ENCODE peak calls at places on chromosomes 5 and 9, in seven cellular contexts. One of them, this sample, is unnamed.

GRCh38 chr5:39604491-39604890 is 179.7 kb upstream of the DAB2 start:
- DNase-seq in spleen: no peak
- DNase-seq in K562: no peak
- DNase-seq in prostate gland: no peak
- DNase-seq in breast epithelium: no peak
- DNase-seq in stomach: no peak
- DNase-seq in GM12878: no peak
- DNase-seq in this sample: no peak

GRCh38 chr9:113519401-113520108 is 56.0 kb downstream of the RGS3 start:
- DNase-seq in prostate gland: no peak
- DNase-seq in stomach: no peak
- DNase-seq in GM12878: no peak
- DNase-seq in spleen: no peak
- DNase-seq in K562: no peak
- DNase-seq in breast epithelium: no peak
- DNase-seq in this sample: no peak

GRCh38 chr5:172115541-172115982 is 72.5 kb downstream of the STK10 start:
- DNase-seq in spleen: peak
- DNase-seq in prostate gland: no peak
- DNase-seq in breast epithelium: no peak
- DNase-seq in K562: no peak
- DNase-seq in stomach: no peak
- DNase-seq in GM12878: no peak
- DNase-seq in this sample: no peak

GRCh38 chr9:133889498-133890301 is 102.4 kb downstream of the VAV2 start:
- DNase-seq in K562: no peak
- DNase-seq in breast epithelium: no peak
- DNase-seq in GM12878: no peak
- DNase-seq in spleen: no peak
- DNase-seq in prostate gland: no peak
- DNase-seq in stomach: no peak
- DNase-seq in this sample: no peak

GRCh38 chr9:126508171-126508591 is 105.5 kb upstream of the LMX1B start:
- DNase-seq in K562: no peak
- DNase-seq in breast epithelium: no peak
- DNase-seq in GM12878: no peak
- DNase-seq in stomach: no peak
- DNase-seq in prostate gland: no peak
- DNase-seq in spleen: peak
- DNase-seq in this sample: no peak

GRCh38 chr5:74143724-74144330 is 496.7 kb downstream of the ENC1 start:
- DNase-seq in prostate gland: no peak
- DNase-seq in GM12878: no peak
- DNase-seq in spleen: no peak
- DNase-seq in breast epithelium: no peak
- DNase-seq in K562: peak
- DNase-seq in stomach: no peak
- DNase-seq in this sample: no peak

GRCh38 chr5:12467799-12468198 is 563.6 kb upstream of the CTNND2 start:
- DNase-seq in breast epithelium: no peak
- DNase-seq in stomach: no peak
- DNase-seq in GM12878: no peak
- DNase-seq in spleen: peak
- DNase-seq in K562: no peak
- DNase-seq in prostate gland: no peak
- DNase-seq in this sample: no peak

GRCh38 chr5:145943674-145944121 is 7.3 kb downstream of the SH3RF2 start:
- DNase-seq in K562: peak
- DNase-seq in prostate gland: no peak
- DNase-seq in breast epithelium: peak
- DNase-seq in spleen: no peak
- DNase-seq in stomach: peak
- DNase-seq in GM12878: no peak
- DNase-seq in this sample: no peak

GRCh38 chr9:137105814-137106661 is 8.5 kb downstream of the DPP7 start:
- DNase-seq in GM12878: no peak
- DNase-seq in spleen: no peak
- DNase-seq in K562: no peak
- DNase-seq in prostate gland: no peak
- DNase-seq in breast epithelium: no peak
- DNase-seq in stomach: no peak
- DNase-seq in this sample: no peak

GRCh38 chr5:98770158-98770910 is 3.1 kb upstream of the RGMB start:
- DNase-seq in spleen: peak
- DNase-seq in breast epithelium: peak
- DNase-seq in prostate gland: peak
- DNase-seq in stomach: peak
- DNase-seq in GM12878: no peak
- DNase-seq in K562: no peak
- DNase-seq in this sample: no peak

GRCh38 chr5:172450861-172451695 is 3.2 kb downstream of the SH3PXD2B start:
- DNase-seq in GM12878: no peak
- DNase-seq in stomach: no peak
- DNase-seq in breast epithelium: no peak
- DNase-seq in prostate gland: no peak
- DNase-seq in K562: peak
- DNase-seq in spleen: peak
- DNase-seq in this sample: no peak

GRCh38 chr9:127505396-127506116 is 54.2 kb downstream of the LRSAM1 start:
- DNase-seq in breast epithelium: no peak
- DNase-seq in GM12878: no peak
- DNase-seq in stomach: no peak
- DNase-seq in spleen: no peak
- DNase-seq in K562: peak
- DNase-seq in prostate gland: no peak
- DNase-seq in this sample: no peak

DNA sequence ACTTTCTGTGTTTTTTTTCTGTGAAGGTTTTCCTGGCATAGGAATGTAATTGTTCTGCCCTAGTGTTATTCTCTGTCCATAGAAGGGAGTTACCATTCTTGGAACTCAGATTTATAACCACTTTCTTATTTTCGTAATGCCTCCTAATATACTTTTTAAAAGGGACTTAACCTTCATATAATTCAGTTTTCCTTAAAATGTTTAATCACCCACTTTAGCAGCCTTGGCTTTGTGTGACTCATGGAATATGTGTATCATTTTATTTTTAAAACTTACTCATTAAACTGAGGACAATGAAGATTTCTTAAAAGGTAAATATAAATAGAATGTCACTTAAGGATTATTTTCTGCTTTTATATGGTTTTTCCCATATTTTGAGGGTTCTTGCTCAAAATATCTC is 50.0 kb downstream of the RAI14 start:
- DNase-seq in spleen: no peak
- DNase-seq in K562: no peak
- DNase-seq in stomach: no peak
- DNase-seq in GM12878: no peak
- DNase-seq in breast epithelium: no peak
- DNase-seq in prostate gland: no peak
- DNase-seq in this sample: no peak
- TF ChIP-seq POLR2AphosphoS5 in spleen: no peak
- TF ChIP-seq POLR2AphosphoS5 in K562: no peak
- TF ChIP-seq POLR2AphosphoS5 in stomach: no peak
- TF ChIP-seq POLR2AphosphoS5 in GM12878: no peak
- TF ChIP-seq POLR2AphosphoS5 in breast epithelium: no peak
- TF ChIP-seq POLR2AphosphoS5 in prostate gland: no peak
- TF ChIP-seq POLR2AphosphoS5 in this sample: no peak

DNA sequence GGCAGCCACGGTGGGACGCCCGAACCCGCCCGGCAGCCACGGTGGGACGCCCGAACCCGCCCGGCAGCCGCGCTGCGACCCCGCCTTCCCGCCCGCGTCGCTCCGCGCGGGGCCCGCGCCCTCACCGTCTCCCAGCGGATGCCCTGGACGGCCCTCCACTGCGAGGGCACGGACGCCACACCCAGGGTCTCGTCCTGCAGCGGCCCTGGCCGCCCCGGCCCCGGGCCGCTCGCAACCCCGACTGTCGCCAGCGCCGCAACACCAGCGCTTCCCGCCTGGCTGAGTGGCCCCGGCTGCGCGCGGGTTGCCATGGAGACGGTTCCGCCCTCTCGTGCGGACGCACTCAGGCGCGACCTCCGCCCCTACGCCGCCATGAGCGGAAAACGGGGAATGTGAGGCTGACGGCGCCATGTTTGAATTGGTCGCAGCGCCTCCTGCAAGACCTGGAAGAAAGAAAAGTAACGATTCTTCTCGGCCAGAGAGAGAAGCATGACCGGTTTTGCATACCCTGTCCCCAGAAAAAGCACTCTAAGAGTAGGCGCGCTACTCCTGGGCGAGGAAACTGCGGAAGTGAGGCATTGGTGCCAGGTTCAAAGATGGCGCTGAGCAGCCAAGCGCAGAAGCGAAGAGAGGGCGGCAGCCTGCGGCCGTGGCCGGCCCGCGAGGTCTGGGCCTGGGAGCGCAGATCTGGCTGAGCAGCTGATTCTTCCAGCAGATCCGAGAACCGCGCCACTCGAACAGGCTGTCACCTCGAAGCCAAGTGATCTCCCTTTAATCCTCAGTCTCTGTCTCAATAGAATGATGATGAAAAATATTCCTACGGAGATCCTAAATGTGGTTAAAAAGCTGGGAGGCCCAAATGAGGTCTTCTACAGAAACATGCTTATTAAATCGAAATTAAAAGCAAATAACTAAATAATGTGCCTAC is at the start of gene DYNC2I2:
- DNase-seq in GM12878: peak
- DNase-seq in spleen: peak
- DNase-seq in stomach: peak
- DNase-seq in K562: peak
- DNase-seq in breast epithelium: peak
- DNase-seq in prostate gland: peak
- DNase-seq in this sample: peak
- TF ChIP-seq POLR2A in GM12878: peak
- TF ChIP-seq POLR2A in spleen: no peak
- TF ChIP-seq POLR2A in stomach: no peak
- TF ChIP-seq POLR2A in K562: peak
- TF ChIP-seq POLR2A in breast epithelium: peak
- TF ChIP-seq POLR2A in prostate gland: peak
- TF ChIP-seq POLR2A in this sample: no peak

DNA sequence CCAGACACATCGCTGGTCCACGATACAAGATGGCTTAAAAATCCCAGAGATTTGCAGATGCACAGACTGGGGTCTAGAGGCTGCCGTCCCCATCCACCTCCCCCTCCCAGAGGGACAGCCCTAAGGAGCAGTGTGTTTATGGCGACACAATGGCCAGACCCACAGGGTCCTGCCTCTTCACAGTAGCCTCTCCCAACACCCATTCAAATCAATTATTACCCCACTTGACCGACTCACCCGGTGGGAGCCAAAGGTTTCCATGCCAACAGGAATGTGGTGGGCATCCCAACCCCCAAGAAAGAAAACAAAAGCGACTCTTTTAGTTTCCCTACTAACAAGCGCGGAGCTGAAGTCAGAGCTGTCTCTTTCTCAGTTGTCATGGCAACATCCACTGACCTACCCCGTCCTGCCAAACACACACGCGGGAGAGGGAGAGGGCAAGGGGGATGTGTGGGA is 209.0 kb downstream of the TTLL11 start:
- DNase-seq in spleen: no peak
- DNase-seq in prostate gland: no peak
- DNase-seq in stomach: no peak
- DNase-seq in K562: no peak
- DNase-seq in GM12878: no peak
- DNase-seq in breast epithelium: no peak
- DNase-seq in this sample: no peak
- TF ChIP-seq POLR2AphosphoS5 in spleen: no peak
- TF ChIP-seq POLR2AphosphoS5 in prostate gland: no peak
- TF ChIP-seq POLR2AphosphoS5 in stomach: no peak
- TF ChIP-seq POLR2AphosphoS5 in K562: no peak
- TF ChIP-seq POLR2AphosphoS5 in GM12878: no peak
- TF ChIP-seq POLR2AphosphoS5 in breast epithelium: no peak
- TF ChIP-seq POLR2AphosphoS5 in this sample: no peak

GRCh38 chr9:92325269-92325990 is at the start of the genes CENPP and NOL8:
- DNase-seq in stomach: peak
- DNase-seq in prostate gland: peak
- DNase-seq in K562: peak
- DNase-seq in GM12878: peak
- DNase-seq in spleen: peak
- DNase-seq in breast epithelium: peak
- DNase-seq in this sample: peak
- TF ChIP-seq POLR2A in stomach: no peak
- TF ChIP-seq POLR2A in prostate gland: peak
- TF ChIP-seq POLR2A in K562: peak
- TF ChIP-seq POLR2A in GM12878: peak
- TF ChIP-seq POLR2A in spleen: no peak
- TF ChIP-seq POLR2A in breast epithelium: peak
- TF ChIP-seq POLR2A in this sample: no peak

GRCh38 chr9:86102626-86103025 is 3.3 kb upstream of the GOLM1 start:
- DNase-seq in breast epithelium: no peak
- DNase-seq in K562: no peak
- DNase-seq in stomach: no peak
- DNase-seq in spleen: no peak
- DNase-seq in prostate gland: no peak
- DNase-seq in GM12878: no peak
- DNase-seq in this sample: no peak

GRCh38 chr9:86096382-86096781 is 3.0 kb downstream of the GOLM1 start:
- DNase-seq in prostate gland: no peak
- DNase-seq in K562: no peak
- DNase-seq in stomach: no peak
- DNase-seq in breast epithelium: no peak
- DNase-seq in spleen: no peak
- DNase-seq in GM12878: no peak
- DNase-seq in this sample: no peak

GRCh38 chr9:86099695-86100364 is 472 bp upstream of the GOLM1 start:
- DNase-seq in stomach: peak
- DNase-seq in breast epithelium: peak
- DNase-seq in prostate gland: peak
- DNase-seq in spleen: no peak
- DNase-seq in K562: no peak
- DNase-seq in GM12878: no peak
- DNase-seq in this sample: no peak

GRCh38 chr9:86097510-86098224 is 1.7 kb downstream of the GOLM1 start:
- DNase-seq in prostate gland: no peak
- DNase-seq in K562: no peak
- DNase-seq in stomach: no peak
- DNase-seq in breast epithelium: no peak
- DNase-seq in spleen: no peak
- DNase-seq in GM12878: no peak
- DNase-seq in this sample: no peak

GRCh38 chr9:86098793-86099694 is at the start of gene GOLM1:
- DNase-seq in breast epithelium: no peak
- DNase-seq in spleen: peak
- DNase-seq in stomach: peak
- DNase-seq in K562: peak
- DNase-seq in GM12878: no peak
- DNase-seq in prostate gland: peak
- DNase-seq in this sample: no peak
- TF ChIP-seq POLR2AphosphoS5 in breast epithelium: no peak
- TF ChIP-seq POLR2AphosphoS5 in spleen: no peak
- TF ChIP-seq POLR2AphosphoS5 in stomach: no peak
- TF ChIP-seq POLR2AphosphoS5 in K562: no peak
- TF ChIP-seq POLR2AphosphoS5 in GM12878: no peak
- TF ChIP-seq POLR2AphosphoS5 in prostate gland: no peak
- TF ChIP-seq POLR2AphosphoS5 in this sample: no peak

This sample was measured in esophagus muscularis mucosa.